ENCODE peak calls at places on chromosomes 1 and 21, in six cellular contexts. U is uterus, F is OCI-LY7, Q is astrocyte of the cerebellum, D is heart right ventricle, X is small intestine. R is an unnamed sample.

GRCh38 chr1:210830034-210831028 is 303.6 kb downstream of the KCNH1 start:
- DNase-seq in U (no peak), F (no peak), Q (no peak), D (no peak), X (no peak), R (no peak)

GRCh38 chr1:230550428-230550827 is 91.9 kb upstream of the COG2 start:
- DNase-seq in U (no peak), F (no peak), Q (no peak), D (no peak), X (no peak), R (no peak)

GRCh38 chr21:21690068-21690665 is 692.0 kb downstream of the NCAM2 start:
- DNase-seq in U (no peak), F (no peak), Q (no peak), D (no peak), X (no peak), R (no peak)

GRCh38 chr1:76826072-76826827 is 41.0 kb upstream of the ST6GALNAC5 start:
- DNase-seq in U (no peak), F (no peak), Q (peak; percentile 53), D (no peak), X (no peak), R (no peak)

GRCh38 chr1:203596673-203597072 is 30.0 kb upstream of the ATP2B4 start:
- DNase-seq in U (no peak), F (no peak), Q (no peak), D (no peak), X (no peak), R (no peak)

GRCh38 chr1:164660415-164661174 is 101.6 kb downstream of the PBX1 start:
- DNase-seq in U (no peak), F (peak; percentile 0), Q (no peak), D (no peak), X (peak; percentile 86), R (peak; percentile 48)

GRCh38 chr1:39213511-39214002 is 9.1 kb downstream of the MACF1 start:
- DNase-seq in U (no peak), F (no peak), Q (no peak), D (no peak), X (no peak), R (no peak)

GRCh38 chr1:198649598-198650338 is 10.9 kb downstream of the PTPRC start:
- DNase-seq in U (no peak), F (no peak), Q (no peak), D (no peak), X (no peak), R (no peak)

GRCh38 chr1:216559359-216559758 is 136.1 kb upstream of the USH2A start:
- DNase-seq in U (no peak), F (no peak), Q (no peak), D (no peak), X (no peak), R (no peak)

GRCh38 chr1:181718034-181718433 is 234.7 kb downstream of the CACNA1E start:
- DNase-seq in U (no peak), F (no peak), Q (no peak), D (no peak), X (no peak), R (no peak)

GRCh38 chr1:229227298-229227919 is 43.5 kb upstream of the RAB4A start:
- DNase-seq in U (peak; percentile 84), F (peak; percentile 66), Q (peak; percentile 47), D (peak; percentile 85), X (peak; percentile 83), R (no peak)

GRCh38 chr1:2136386-2136821 is 58.2 kb downstream of the FAAP20 start:
- DNase-seq in U (no peak), F (no peak), Q (no peak), D (no peak), X (peak; percentile 27), R (no peak)

GRCh38 chr21:32734214-32734613 is 6.4 kb upstream of the SYNJ1 start:
- DNase-seq in U (no peak), F (no peak), Q (no peak), D (no peak), X (no peak), R (no peak)

GRCh38 chr1:25825605-25826004 is 5.9 kb downstream of the MTFR1L start:
- DNase-seq in U (no peak), F (no peak), Q (no peak), D (no peak), X (no peak), R (no peak)

GRCh38 chr1:170776147-170776734 is 112.3 kb downstream of the PRRX1 start:
- DNase-seq in U (no peak), F (no peak), Q (no peak), D (no peak), X (no peak), R (no peak)

GRCh38 chr1:200290010-200290685 is 119.7 kb downstream of the ZNF281 start:
- DNase-seq in U (no peak), F (peak; percentile 53), Q (no peak), D (no peak), X (peak; percentile 47), R (no peak)

GRCh38 chr21:46489800-46490199 is 31.1 kb downstream of the DIP2A start:
- DNase-seq in U (no peak), F (no peak), Q (no peak), D (no peak), X (no peak), R (no peak)

GRCh38 chr21:46486481-46487000 is 27.9 kb downstream of the DIP2A start:
- DNase-seq in U (no peak), F (no peak), Q (no peak), D (no peak), X (no peak), R (no peak)

GRCh38 chr21:46492851-46493250 is 34.2 kb downstream of the DIP2A start:
- DNase-seq in U (no peak), F (no peak), Q (no peak), D (no peak), X (no peak), R (no peak)

GRCh38 chr21:46491553-46491952 is 32.9 kb downstream of the DIP2A start:
- DNase-seq in U (no peak), F (no peak), Q (no peak), D (no peak), X (no peak), R (no peak)

DNA sequence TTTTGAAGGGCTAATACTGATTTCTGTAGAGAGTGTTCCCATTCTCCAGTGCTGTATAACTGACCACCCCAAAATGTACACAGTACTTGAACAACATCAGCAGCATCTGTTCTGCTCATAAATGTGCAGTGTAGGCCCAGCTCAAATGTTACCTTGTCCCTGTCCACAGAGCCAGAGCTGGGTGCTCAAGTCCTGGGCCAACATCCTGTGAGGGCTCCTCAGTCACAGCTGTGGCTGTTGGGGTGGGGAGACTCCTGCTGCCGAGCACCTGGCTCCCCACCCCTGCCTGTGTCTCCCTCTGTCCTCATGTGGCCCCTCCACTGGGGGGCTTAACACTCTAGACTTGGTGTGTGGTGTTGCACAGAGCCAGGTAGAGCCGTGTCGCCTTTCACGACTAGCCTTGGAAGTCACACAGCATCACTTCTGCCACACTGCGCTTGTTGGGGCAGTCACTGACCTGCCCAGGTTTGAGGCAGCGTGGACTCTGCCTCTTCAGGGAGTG is 30.5 kb downstream of the DIP2A start:
- DNase-seq in U (no peak), F (no peak), Q (no peak), D (no peak), X (no peak), R (no peak)
- H3K4me3 ChIP-seq in U (no peak overlapping the region), F (no peak overlapping the region), Q (no peak overlapping the region), D (no peak overlapping the region), X (no peak overlapping the region), R (no peak overlapping the region)

DNA sequence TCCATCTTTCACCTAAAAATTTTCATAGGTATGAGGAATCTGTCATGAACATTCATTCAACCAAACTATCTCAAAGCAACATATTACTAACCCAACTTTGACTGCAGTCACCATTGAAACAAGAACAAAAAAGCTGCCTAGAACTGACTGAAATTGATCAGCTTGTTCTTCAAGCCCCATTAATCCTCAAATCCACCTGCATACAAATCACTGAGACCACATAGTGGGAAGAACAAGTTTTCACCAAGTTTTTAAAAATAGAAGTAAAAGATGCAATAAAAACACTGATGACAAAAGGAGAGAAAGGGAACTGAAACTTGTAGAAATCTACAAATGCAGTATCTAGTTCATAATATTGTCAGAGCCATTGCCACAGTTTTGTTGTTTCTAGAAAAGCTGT is 6.1 kb downstream of the SORT1 start:
- DNase-seq in U (no peak), F (peak; percentile 74), Q (no peak), D (no peak), X (no peak), R (no peak)
- H3K4me3 ChIP-seq in U (no peak overlapping the region), F (peak overlapping the region; percentile 62), Q (no peak overlapping the region), D (peak overlapping the region; percentile 42), X (no peak overlapping the region), R (no peak overlapping the region)

GRCh38 chr1:161720956-161721737 is at the start of gene FCRLB:
- DNase-seq in U (no peak), F (no peak), Q (no peak), D (no peak), X (no peak), R (no peak)
- H3K4me3 ChIP-seq in U (no peak within 1 kb of the TSS), F (no peak within 1 kb of the TSS), Q (no peak within 1 kb of the TSS), D (no peak within 1 kb of the TSS), X (no peak within 1 kb of the TSS), R (no peak within 1 kb of the TSS)

GRCh38 chr1:207868252-207868768 is 42.6 kb downstream of the CD34 start:
- DNase-seq in U (peak; percentile 53), F (peak; percentile 20), Q (no peak), D (peak; percentile 38), X (no peak), R (no peak)

GRCh38 chr1:207867136-207868081 is 43.5 kb downstream of the CD34 start:
- DNase-seq in U (no peak), F (no peak), Q (no peak), D (peak; percentile 42), X (no peak), R (no peak)

GRCh38 chr1:207868769-207869721 is 41.9 kb downstream of the CD34 start:
- DNase-seq in U (peak; percentile 70), F (peak; percentile 84), Q (no peak), D (peak; percentile 87), X (peak; percentile 75), R (no peak)

GRCh38 chr1:207863893-207864535 is 46.9 kb downstream of the CD34 start:
- DNase-seq in U (no peak), F (peak; percentile 72), Q (no peak), D (no peak), X (peak; percentile 31), R (no peak)

DNA sequence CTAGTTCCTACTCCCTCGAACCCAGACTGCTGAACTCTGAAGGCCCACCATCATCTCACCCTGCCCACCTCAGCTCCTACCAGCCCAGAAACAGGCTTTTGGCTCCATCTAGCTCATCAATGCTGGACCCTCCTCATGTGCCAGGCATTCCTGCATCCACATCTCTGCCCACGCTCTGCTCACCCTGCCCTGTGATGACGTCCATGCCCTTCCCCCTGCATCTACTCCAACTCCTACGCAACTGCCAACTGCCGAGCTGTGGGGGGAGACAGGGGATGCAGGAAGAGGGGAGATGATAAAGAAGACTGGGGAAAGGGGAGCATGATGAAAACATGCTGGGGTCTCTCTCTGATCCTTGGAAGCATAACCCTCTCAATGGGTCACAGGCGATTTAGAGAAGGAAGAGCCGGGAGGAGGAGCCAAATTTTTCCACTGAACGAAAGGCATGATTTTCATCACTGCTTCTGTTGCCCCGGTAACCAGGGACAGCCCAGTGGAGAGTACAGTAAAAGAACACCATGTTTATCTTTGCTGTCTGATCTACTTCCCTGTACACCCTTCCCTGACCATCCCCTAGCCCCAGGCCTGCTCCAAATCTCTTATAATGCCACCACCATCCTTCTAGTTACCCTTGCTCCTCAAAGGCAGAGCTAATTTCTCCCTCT is 44.3 kb downstream of the CD34 start:
- DNase-seq in U (peak; percentile 80), F (no peak), Q (no peak), D (no peak), X (no peak), R (no peak)
- H3K4me3 ChIP-seq in U (no peak overlapping the region), F (no peak overlapping the region), Q (no peak overlapping the region), D (peak overlapping the region; percentile 80), X (no peak overlapping the region), R (no peak overlapping the region)

R was measured in kidney epithelial cell.